ENCODE peak calls at places on chromosomes 11 and 22, in five cellular contexts. One of them, this sample, is unnamed.

GRCh38 chr11:63869686-63870085 is 30.8 kb downstream of the MARK2 start:
- DNase-seq in lung microvascular endothelial cell: peak
- DNase-seq in bronchial epithelial cell: no peak
- DNase-seq in ELR: no peak
- DNase-seq in activated CD4-positive, alpha-beta T cell treated with anti-CD3 and anti-CD28 coated beads for 48 hours: no peak
- DNase-seq in this sample: no peak

GRCh38 chr22:31742115-31742514 is 7.8 kb downstream of the PRR14L start:
- DNase-seq in bronchial epithelial cell: no peak
- DNase-seq in ELR: peak
- DNase-seq in activated CD4-positive, alpha-beta T cell treated with anti-CD3 and anti-CD28 coated beads for 48 hours: no peak
- DNase-seq in lung microvascular endothelial cell: no peak
- DNase-seq in this sample: no peak

GRCh38 chr11:122634507-122634906 is 21.0 kb upstream of the UBASH3B start:
- DNase-seq in ELR: peak
- DNase-seq in activated CD4-positive, alpha-beta T cell treated with anti-CD3 and anti-CD28 coated beads for 48 hours: no peak
- DNase-seq in bronchial epithelial cell: no peak
- DNase-seq in lung microvascular endothelial cell: no peak
- DNase-seq in this sample: no peak

GRCh38 chr11:67437082-67437821 is at the start of gene PTPRCAP:
- DNase-seq in ELR: no peak
- DNase-seq in activated CD4-positive, alpha-beta T cell treated with anti-CD3 and anti-CD28 coated beads for 48 hours: peak
- DNase-seq in lung microvascular endothelial cell: no peak
- DNase-seq in bronchial epithelial cell: no peak
- DNase-seq in this sample: peak

GRCh38 chr11:109933126-109933525 is 160.1 kb upstream of the ZC3H12C start:
- DNase-seq in bronchial epithelial cell: no peak
- DNase-seq in activated CD4-positive, alpha-beta T cell treated with anti-CD3 and anti-CD28 coated beads for 48 hours: no peak
- DNase-seq in ELR: peak
- DNase-seq in lung microvascular endothelial cell: no peak
- DNase-seq in this sample: no peak

GRCh38 chr11:3838504-3838903 is 2.3 kb downstream of the RHOG start:
- DNase-seq in lung microvascular endothelial cell: no peak
- DNase-seq in bronchial epithelial cell: no peak
- DNase-seq in ELR: no peak
- DNase-seq in activated CD4-positive, alpha-beta T cell treated with anti-CD3 and anti-CD28 coated beads for 48 hours: no peak
- DNase-seq in this sample: no peak

GRCh38 chr11:107719062-107719461 is 7.2 kb upstream of the SLN start:
- DNase-seq in ELR: no peak
- DNase-seq in activated CD4-positive, alpha-beta T cell treated with anti-CD3 and anti-CD28 coated beads for 48 hours: no peak
- DNase-seq in lung microvascular endothelial cell: no peak
- DNase-seq in bronchial epithelial cell: no peak
- DNase-seq in this sample: no peak

GRCh38 chr22:36069368-36069767 is 40.7 kb upstream of the RBFOX2 start:
- DNase-seq in lung microvascular endothelial cell: no peak
- DNase-seq in ELR: no peak
- DNase-seq in activated CD4-positive, alpha-beta T cell treated with anti-CD3 and anti-CD28 coated beads for 48 hours: no peak
- DNase-seq in bronchial epithelial cell: no peak
- DNase-seq in this sample: no peak

GRCh38 chr11:57203359-57203758 is 21.6 kb downstream of the LRRC55 start:
- DNase-seq in bronchial epithelial cell: no peak
- DNase-seq in activated CD4-positive, alpha-beta T cell treated with anti-CD3 and anti-CD28 coated beads for 48 hours: no peak
- DNase-seq in ELR: no peak
- DNase-seq in lung microvascular endothelial cell: peak
- DNase-seq in this sample: no peak

GRCh38 chr11:1351278-1351937 is 38.3 kb upstream of the BRSK2 start:
- DNase-seq in bronchial epithelial cell: no peak
- DNase-seq in lung microvascular endothelial cell: no peak
- DNase-seq in activated CD4-positive, alpha-beta T cell treated with anti-CD3 and anti-CD28 coated beads for 48 hours: peak
- DNase-seq in ELR: peak
- DNase-seq in this sample: peak

GRCh38 chr11:114624455-114625207 is 29.0 kb upstream of the NXPE4 start:
- DNase-seq in ELR: no peak
- DNase-seq in activated CD4-positive, alpha-beta T cell treated with anti-CD3 and anti-CD28 coated beads for 48 hours: no peak
- DNase-seq in lung microvascular endothelial cell: no peak
- DNase-seq in bronchial epithelial cell: no peak
- DNase-seq in this sample: no peak

GRCh38 chr22:22787805-22788459 is 99.7 kb upstream of the IGLL5 start:
- DNase-seq in bronchial epithelial cell: peak
- DNase-seq in activated CD4-positive, alpha-beta T cell treated with anti-CD3 and anti-CD28 coated beads for 48 hours: peak
- DNase-seq in ELR: peak
- DNase-seq in lung microvascular endothelial cell: peak
- DNase-seq in this sample: peak

GRCh38 chr11:21323617-21324016 is 654.2 kb downstream of the NELL1 start:
- DNase-seq in lung microvascular endothelial cell: no peak
- DNase-seq in ELR: no peak
- DNase-seq in bronchial epithelial cell: no peak
- DNase-seq in activated CD4-positive, alpha-beta T cell treated with anti-CD3 and anti-CD28 coated beads for 48 hours: no peak
- DNase-seq in this sample: peak

GRCh38 chr11:8503872-8504491 is 90.0 kb downstream of the STK33 start:
- DNase-seq in ELR: no peak
- DNase-seq in lung microvascular endothelial cell: no peak
- DNase-seq in activated CD4-positive, alpha-beta T cell treated with anti-CD3 and anti-CD28 coated beads for 48 hours: no peak
- DNase-seq in bronchial epithelial cell: peak
- DNase-seq in this sample: no peak

GRCh38 chr11:85599083-85599482 is 28.1 kb downstream of the DLG2 start:
- DNase-seq in ELR: no peak
- DNase-seq in lung microvascular endothelial cell: no peak
- DNase-seq in bronchial epithelial cell: no peak
- DNase-seq in activated CD4-positive, alpha-beta T cell treated with anti-CD3 and anti-CD28 coated beads for 48 hours: no peak
- DNase-seq in this sample: no peak

GRCh38 chr22:29205598-29206371 is at the start of gene EMID1:
- DNase-seq in bronchial epithelial cell: no peak
- DNase-seq in activated CD4-positive, alpha-beta T cell treated with anti-CD3 and anti-CD28 coated beads for 48 hours: peak
- DNase-seq in lung microvascular endothelial cell: no peak
- DNase-seq in ELR: peak
- DNase-seq in this sample: no peak

GRCh38 chr11:134266841-134267251 is 9.3 kb upstream of the GLB1L3 start:
- DNase-seq in bronchial epithelial cell: peak
- DNase-seq in lung microvascular endothelial cell: peak
- DNase-seq in ELR: peak
- DNase-seq in activated CD4-positive, alpha-beta T cell treated with anti-CD3 and anti-CD28 coated beads for 48 hours: no peak
- DNase-seq in this sample: no peak

GRCh38 chr22:37061611-37062365 is 10.2 kb downstream of the KCTD17 start:
- DNase-seq in ELR: no peak
- DNase-seq in bronchial epithelial cell: no peak
- DNase-seq in activated CD4-positive, alpha-beta T cell treated with anti-CD3 and anti-CD28 coated beads for 48 hours: no peak
- DNase-seq in lung microvascular endothelial cell: no peak
- DNase-seq in this sample: no peak

This sample was measured in NAMALWA.